ENCODE peak calls at places on chromosomes 5 and 9, in four cellular contexts. E is ovary, G is adrenal gland, O is A549. H is an unnamed sample.
A peak's percentile ranks its signal among the peaks of the same experiment; 100 is the strongest.

GRCh38 chr5:172901012-172901780 is 58.0 kb upstream of the RPL26L1 start:
- DNase-seq in E (peak; percentile 82), G (peak; percentile 70), O (no peak), H (no peak)

GRCh38 chr5:82176115-82176514 is 102.0 kb downstream of the RPS23 start:
- DNase-seq in E (no peak), G (no peak), O (no peak), H (no peak)

GRCh38 chr9:134329576-134329855 is 3.3 kb downstream of the RXRA start:
- DNase-seq in E (no peak), G (no peak), O (no peak), H (no peak)

GRCh38 chr9:137053944-137054931 is at the start of gene ENTPD2:
- DNase-seq in E (no peak), G (no peak), O (no peak), H (peak; percentile 83)

GRCh38 chr9:81829201-81829882 is 98.9 kb upstream of the SPATA31D4 start:
- DNase-seq in E (no peak), G (peak; percentile 53), O (no peak), H (no peak)

GRCh38 chr9:13020706-13021105 is 245.9 kb downstream of the LURAP1L start:
- DNase-seq in E (no peak), G (no peak), O (no peak), H (no peak)

GRCh38 chr9:112050544-112051475 is 124.3 kb downstream of the SUSD1 start:
- DNase-seq in E (no peak), G (peak; percentile 31), O (no peak), H (peak; percentile 72)

GRCh38 chr9:16321461-16322119 is 548.9 kb downstream of the BNC2 start:
- DNase-seq in E (no peak), G (peak; percentile 93), O (no peak), H (no peak)

GRCh38 chr9:105389789-105390188 is 58.0 kb upstream of the FSD1L start:
- DNase-seq in E (no peak), G (no peak), O (no peak), H (no peak)

GRCh38 chr5:41408676-41409443 is 101.5 kb downstream of the PLCXD3 start:
- DNase-seq in E (no peak), G (peak; percentile 16), O (no peak), H (no peak)

GRCh38 chr5:31935702-31936347 is 238.3 kb downstream of the GOLPH3 start:
- DNase-seq in E (peak; percentile 63), G (no peak), O (no peak), H (no peak)

GRCh38 chr5:62477801-62478200 is 65.2 kb downstream of the IPO11 start:
- DNase-seq in E (no peak), G (no peak), O (no peak), H (no peak)

GRCh38 chr5:78550891-78551290 is 97.7 kb downstream of the LHFPL2 start:
- DNase-seq in E (no peak), G (no peak), O (no peak), H (no peak)

GRCh38 chr5:72510610-72511121 is 3.5 kb upstream of the ZNF366 start:
- DNase-seq in E (no peak), G (no peak), O (no peak), H (no peak)

GRCh38 chr5:154370730-154371334 is 75.0 kb upstream of the SAP30L start:
- DNase-seq in E (no peak), G (no peak), O (no peak), H (no peak)

GRCh38 chr5:169875091-169875727 is 105.1 kb downstream of the INSYN2B start:
- DNase-seq in E (no peak), G (peak; percentile 31), O (no peak), H (no peak)

GRCh38 chr5:116371935-116372334 is 202.7 kb downstream of the SEMA6A start:
- DNase-seq in E (no peak), G (no peak), O (no peak), H (no peak)

GRCh38 chr5:89377752-89378455 is 494.9 kb upstream of the MEF2C start:
- DNase-seq in E (no peak), G (no peak), O (no peak), H (no peak)

GRCh38 chr9:102922526-102922925 is 72.6 kb upstream of the CYLC2 start:
- DNase-seq in E (no peak), G (no peak), O (no peak), H (no peak)

GRCh38 chr9:76023715-76024195 is 133.3 kb downstream of the PCSK5 start:
- DNase-seq in E (no peak), G (no peak), O (no peak), H (no peak)

GRCh38 chr5:2432070-2432920 is 319.2 kb downstream of the IRX2 start:
- DNase-seq in E (no peak), G (no peak), O (no peak), H (no peak)

DNA sequence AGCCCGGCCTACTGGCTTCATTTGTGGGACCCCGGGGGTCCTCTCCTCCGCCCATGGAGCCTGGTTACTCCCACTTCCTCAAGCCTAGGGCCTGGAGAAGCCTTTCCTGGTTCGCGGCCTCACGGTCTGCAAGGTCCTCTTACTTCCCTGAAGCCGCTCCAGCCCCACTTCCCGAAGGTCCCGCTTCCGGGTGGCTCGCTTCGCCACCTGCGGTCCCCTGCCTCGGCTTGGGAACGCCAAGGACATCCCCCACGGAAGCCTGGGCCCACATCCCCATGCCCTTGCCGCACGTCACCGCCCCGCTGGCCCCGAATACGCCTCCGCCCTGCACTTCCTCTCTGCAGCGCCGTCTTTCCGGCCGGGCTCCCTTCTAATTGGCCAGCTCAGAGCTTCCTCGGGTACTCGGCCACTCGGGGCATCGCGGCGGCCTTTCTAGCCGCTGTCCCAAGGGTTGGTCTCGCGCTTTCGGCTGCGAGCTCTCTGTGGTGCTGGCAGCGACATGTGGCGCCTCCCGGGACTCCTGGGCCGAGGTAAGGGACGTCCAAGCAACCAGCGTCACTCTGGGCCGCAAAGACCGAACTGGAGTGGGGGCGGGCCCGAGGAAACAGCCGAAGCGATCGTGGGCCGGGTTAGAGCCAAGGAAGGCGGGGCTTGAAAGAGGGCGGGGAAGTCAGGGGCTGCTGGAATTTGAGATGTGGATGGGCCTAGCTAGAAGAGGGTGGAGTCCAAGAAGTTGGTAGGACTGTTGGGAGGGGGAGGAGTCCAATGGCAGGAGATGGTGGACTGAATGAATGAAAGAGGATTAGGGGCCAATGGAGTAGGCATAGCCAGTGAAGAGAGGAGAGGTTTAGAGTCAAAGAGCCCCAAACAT is at the start of gene DELE1:
- DNase-seq in E (peak; percentile 94), G (peak; percentile 96), O (peak; percentile 96), H (peak; percentile 96)
- TF ChIP-seq POLR2A in E (peak; percentile 87), G (peak; percentile 91), O (peak; percentile 80), H (peak; percentile 89)

DNA sequence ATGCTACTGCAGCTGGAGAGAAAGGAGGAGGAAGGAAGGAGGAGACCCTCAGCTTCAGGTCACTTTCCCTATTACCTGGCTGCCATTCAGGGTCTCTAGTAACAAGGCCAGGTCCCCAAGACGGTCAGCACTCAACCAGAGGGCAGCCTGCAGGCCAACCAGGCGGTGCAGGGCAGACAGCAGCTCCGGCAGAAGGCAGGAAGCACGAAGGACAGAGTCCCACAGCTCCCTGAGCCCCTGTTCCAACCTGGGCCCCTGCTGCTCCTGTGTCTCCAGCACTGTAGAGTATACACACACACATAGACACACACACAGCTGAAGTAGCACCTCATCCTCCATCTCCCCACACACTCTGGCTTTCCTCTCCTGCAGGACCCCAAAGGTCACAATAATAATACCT is 1.7 kb downstream of the FANCG start:
- DNase-seq in E (no peak), G (no peak), O (no peak), H (no peak)
- TF ChIP-seq POLR2A in E (no peak), G (no peak), O (no peak), H (no peak)

GRCh38 chr5:135434591-135435466 is 12.3 kb downstream of the DCANP1 start:
- DNase-seq in E (no peak), G (no peak), O (no peak), H (no peak)

GRCh38 chr5:135433626-135434426 is 13.3 kb downstream of the DCANP1 start:
- DNase-seq in E (no peak), G (no peak), O (no peak), H (no peak)

GRCh38 chr5:135429886-135430437 is 17.2 kb downstream of the DCANP1 start:
- DNase-seq in E (no peak), G (no peak), O (no peak), H (no peak)

GRCh38 chr5:135429326-135429725 is 17.8 kb downstream of the DCANP1 start:
- DNase-seq in E (no peak), G (no peak), O (no peak), H (no peak)

DNA sequence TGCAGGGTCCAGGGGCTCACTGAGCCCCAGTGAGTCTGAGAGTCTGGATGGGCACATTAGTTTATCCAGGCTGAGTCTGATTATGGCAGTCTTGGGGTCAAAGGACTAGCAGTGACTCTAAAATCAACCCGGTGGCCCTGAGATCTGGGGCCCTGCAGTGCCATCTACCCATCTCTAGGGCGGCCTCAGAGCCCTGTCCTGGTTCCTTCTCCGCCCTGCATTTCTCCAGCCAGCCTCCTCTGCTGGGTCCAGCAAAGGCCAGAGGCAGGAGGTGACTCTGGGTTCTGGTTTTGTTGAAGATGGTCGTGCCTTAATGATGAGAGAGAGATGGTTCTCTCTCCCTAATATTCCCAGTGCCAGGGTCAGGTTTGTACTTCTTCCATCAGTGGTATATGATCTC is 15.0 kb downstream of the DCANP1 start:
- DNase-seq in E (no peak), G (no peak), O (no peak), H (no peak)
- TF ChIP-seq POLR2A in E (no peak), G (no peak), O (no peak), H (no peak)

GRCh38 chr5:91381134-91381773 is 1.9 kb downstream of the ARRDC3 start:
- DNase-seq in E (no peak), G (no peak), O (no peak), H (no peak)
- TF ChIP-seq POLR2A in E (peak; percentile 24), G (peak; percentile 92), O (peak; percentile 36), H (peak; percentile 93)

GRCh38 chr5:138466900-138467710 is 1.8 kb downstream of the EGR1 start:
- DNase-seq in E (peak; percentile 53), G (no peak), O (no peak), H (no peak)
- TF ChIP-seq POLR2A in E (no peak), G (no peak), O (no peak), H (peak; percentile 18)